ENCODE peak calls at places on chromosomes 5 and 9, in six cellular contexts. M is fibroblast of mammary gland; W is ELR; C is Right ventricle myocardium superior; U is activated effector memory CD4-positive, alpha-beta T cell treated with Interleukin-2 at 50 U/mL for 16 hours; S is AG08396. P is an unnamed sample.

GRCh38 chr9:101486693-101487442 is 46.8 kb upstream of the RNF20 start:
- DNase-seq in C (peak; percentile 66), S (peak; percentile 69), W (peak; percentile 79), M (peak; percentile 36), U (no peak), P (peak; percentile 54)

GRCh38 chr9:109411069-109411761 is 86.9 kb downstream of the PTPN3 start:
- DNase-seq in C (no peak), W (no peak), S (no peak), M (no peak), U (no peak), P (no peak)

GRCh38 chr5:149581192-149581861 is at the start of gene ARHGEF37:
- DNase-seq in M (peak; percentile 31), S (peak; percentile 69), W (peak; percentile 60), U (peak; percentile 10), C (peak; percentile 95), P (peak; percentile 20)

GRCh38 chr9:13410566-13411031 is 131.1 kb upstream of the MPDZ start:
- DNase-seq in M (peak; percentile 19), W (no peak), C (no peak), S (no peak), U (no peak), P (no peak)

GRCh38 chr5:178350361-178351220 is 118.0 kb upstream of the PHYKPL start:
- DNase-seq in C (no peak), W (no peak), M (no peak), S (no peak), U (no peak), P (no peak)

GRCh38 chr9:134005381-134005780 is 13.3 kb upstream of the VAV2 start:
- DNase-seq in M (no peak), S (no peak), C (no peak), U (no peak), W (no peak), P (no peak)

GRCh38 chr9:127825319-127826051 is 22.8 kb downstream of the FPGS start:
- DNase-seq in S (no peak), U (no peak), W (no peak), M (no peak), C (peak; percentile 62), P (peak; percentile 69)

GRCh38 chr5:141877478-141878185 is 578 bp downstream of the PCDH1 start:
- DNase-seq in W (peak; percentile 24), S (no peak), C (no peak), M (no peak), U (no peak), P (no peak)

GRCh38 chr9:82988488-82988887 is 74.5 kb downstream of the RASEF start:
- DNase-seq in U (no peak), C (no peak), W (no peak), M (no peak), S (no peak), P (no peak)

GRCh38 chr5:131364507-131365050 is 100.7 kb downstream of the CDC42SE2 start:
- DNase-seq in C (no peak), W (no peak), S (no peak), M (no peak), U (no peak), P (no peak)

GRCh38 chr5:122078116-122078865 is at the start of gene LOX:
- DNase-seq in W (peak; percentile 90), M (peak; percentile 93), U (no peak), S (peak; percentile 87), C (peak; percentile 86), P (peak; percentile 16)

GRCh38 chr9:110714314-110714713 is 45.7 kb downstream of the MUSK start:
- DNase-seq in W (peak; percentile 7), U (no peak), C (no peak), S (no peak), M (no peak), P (no peak)

GRCh38 chr5:90185897-90186468 is 223.6 kb downstream of the CETN3 start:
- DNase-seq in U (no peak), C (no peak), S (no peak), M (no peak), W (no peak), P (no peak)

GRCh38 chr5:79555418-79555817 is 41.5 kb upstream of the HOMER1 start:
- DNase-seq in C (no peak), U (no peak), W (no peak), S (no peak), M (no peak), P (no peak)

GRCh38 chr5:9188131-9188530 is 357.7 kb downstream of the SEMA5A start:
- DNase-seq in S (peak; percentile 51), M (peak; percentile 91), W (peak; percentile 97), C (no peak), U (no peak), P (no peak)

GRCh38 chr5:126948453-126948852 is 81.9 kb downstream of the MARCHF3 start:
- DNase-seq in U (no peak), M (no peak), S (no peak), W (no peak), C (no peak), P (no peak)

GRCh38 chr5:33370135-33370472 is 70.7 kb upstream of the TARS1 start:
- DNase-seq in M (peak; percentile 99), U (no peak), C (no peak), S (peak; percentile 26), W (peak; percentile 83), P (no peak)

GRCh38 chr9:121369595-121370265 is at the start of gene STOM:
- DNase-seq in C (peak; percentile 94), U (peak; percentile 70), S (peak; percentile 81), M (peak; percentile 90), W (peak; percentile 88), P (no peak)

GRCh38 chr9:126671381-126671831 is 57.7 kb downstream of the LMX1B start:
- DNase-seq in W (no peak), C (peak; percentile 75), U (no peak), M (no peak), S (no peak), P (no peak)

GRCh38 chr5:56050566-56051292 is 56.0 kb upstream of the IL6ST start:
- DNase-seq in C (no peak), U (no peak), S (no peak), M (no peak), W (no peak), P (no peak)

GRCh38 chr5:168822745-168823281 is 243.6 kb upstream of the PANK3 start:
- DNase-seq in S (no peak), M (peak; percentile 72), C (no peak), U (no peak), W (no peak), P (no peak)

GRCh38 chr5:95317687-95318086 is 32.8 kb upstream of the MCTP1 start:
- DNase-seq in U (no peak), S (no peak), M (no peak), W (no peak), C (no peak), P (no peak)

GRCh38 chr9:133236291-133237071 is 27.4 kb upstream of the OBP2B start:
- DNase-seq in M (no peak), W (no peak), S (no peak), U (no peak), C (no peak), P (no peak)

GRCh38 chr9:79663878-79664277 is 92.1 kb downstream of the TLE4 start:
- DNase-seq in W (no peak), C (no peak), S (no peak), M (no peak), U (no peak), P (no peak)

GRCh38 chr5:91072891-91073290 is 310.2 kb downstream of the ARRDC3 start:
- DNase-seq in M (peak; percentile 75), U (no peak), W (no peak), S (peak; percentile 15), C (no peak), P (no peak)

P was measured in progenitor cell of endocrine pancreas.